ENCODE peak calls at places on chromosomes 11 and 22, in eight cellular contexts. U is Kasumi-1; X is BJ; Q is thoracic aorta; Z is suprapubic skin; Y is activated CD8-positive, alpha-beta memory T cell treated with anti-CD3 and anti-CD28 coated beads for 4 hours; A is cerebellar cortex; R is T-helper 2 cell. I is an unnamed sample.

GRCh38 chr11:61730222-61730994 is 22.0 kb upstream of the MYRF start:
- DNase-seq in R (no peak), Y (no peak), A (no peak), X (no peak), Q (no peak), U (no peak), Z (no peak), I (no peak)

GRCh38 chr11:69471329-69472052 is 10.0 kb upstream of the LINC01488 start:
- DNase-seq in Y (no peak), R (no peak), X (no peak), U (no peak), Q (no peak), Z (no peak), A (no peak), I (no peak)

GRCh38 chr22:46452195-46453005 is 85.0 kb downstream of the CELSR1 start:
- DNase-seq in Q (no peak), X (no peak), A (no peak), Z (no peak), Y (no peak), U (no peak), R (no peak), I (no peak)

GRCh38 chr11:65529475-65530156 is 4.7 kb downstream of the SCYL1 start:
- DNase-seq in U (no peak), Q (no peak), R (no peak), A (no peak), Z (no peak), Y (no peak), X (no peak), I (no peak)

GRCh38 chr22:22215659-22216449 is 28.7 kb upstream of the VPREB1 start:
- DNase-seq in U (no peak), X (no peak), A (no peak), Q (no peak), R (no peak), Y (no peak), Z (no peak), I (no peak)

GRCh38 chr11:69915501-69916250 is 96.5 kb upstream of the FGF3 start:
- DNase-seq in U (peak; percentile 30), A (peak; percentile 46), Q (peak; percentile 75), Z (peak; percentile 89), Y (no peak), X (peak; percentile 4), R (peak; percentile 18), I (peak; percentile 44)

GRCh38 chr22:35054064-35054463 is 11.9 kb upstream of the ISX start:
- DNase-seq in Q (no peak), U (no peak), R (no peak), Y (no peak), A (no peak), Z (no peak), X (no peak), I (no peak)

GRCh38 chr11:64123102-64123434 is 42.8 kb downstream of the MACROD1 start:
- DNase-seq in Q (no peak), X (no peak), R (no peak), Z (no peak), U (no peak), A (peak; percentile 79), Y (no peak), I (no peak)

GRCh38 chr11:125433454-125434121 is 62.5 kb downstream of the FEZ1 start:
- DNase-seq in U (peak; percentile 33), Q (no peak), Z (no peak), A (peak; percentile 90), R (no peak), X (no peak), Y (no peak), I (no peak)

GRCh38 chr11:82986491-82986890 is 85.0 kb downstream of the DDIAS start:
- DNase-seq in Q (no peak), R (no peak), Y (no peak), X (no peak), A (no peak), Z (no peak), U (no peak), I (no peak)

GRCh38 chr11:75031224-75031753 is 42.6 kb downstream of the NEU3 start:
- DNase-seq in Z (no peak), U (no peak), X (peak; percentile 23), R (no peak), Y (no peak), Q (no peak), A (no peak), I (no peak)

GRCh38 chr11:72483412-72484186 is 49.3 kb upstream of the CLPB start:
- DNase-seq in U (peak; percentile 77), Q (no peak), X (no peak), A (no peak), Y (no peak), R (no peak), Z (no peak), I (no peak)

GRCh38 chr22:47401592-47401898 is 639.1 kb downstream of the TBC1D22A start:
- DNase-seq in R (no peak), X (no peak), Q (no peak), Y (no peak), U (no peak), A (no peak), Z (no peak), I (no peak)

GRCh38 chr11:120215634-120216033 is 4.8 kb downstream of the OAF start:
- DNase-seq in U (no peak), R (no peak), Y (no peak), Q (no peak), Z (no peak), X (no peak), A (no peak), I (no peak)

GRCh38 chr11:122309262-122309925 is 193.4 kb upstream of the BLID start:
- DNase-seq in U (no peak), X (no peak), Z (no peak), A (peak; percentile 1), Y (no peak), Q (no peak), R (no peak), I (no peak)

GRCh38 chr11:111548542-111548941 is 8.0 kb downstream of the LAYN start:
- DNase-seq in R (no peak), A (no peak), Y (no peak), X (no peak), Q (no peak), Z (no peak), U (no peak), I (no peak)

GRCh38 chr22:39266398-39267030 is 21.7 kb upstream of the PDGFB start:
- DNase-seq in Z (no peak), R (no peak), A (no peak), X (no peak), Y (no peak), Q (no peak), U (no peak), I (no peak)

GRCh38 chr22:27107824-27108223 is 450.4 kb downstream of the MIAT start:
- DNase-seq in Q (peak; percentile 67), R (no peak), A (peak; percentile 16), Z (no peak), X (peak; percentile 75), U (no peak), Y (no peak), I (no peak)

GRCh38 chr11:47071871-47072270 is 104.8 kb downstream of the ARFGAP2 start:
- DNase-seq in Q (no peak), U (no peak), A (peak; percentile 47), Y (no peak), X (no peak), R (no peak), Z (no peak), I (no peak)

GRCh38 chr11:76701701-76702100 is 31.2 kb upstream of the LRRC32 start:
- DNase-seq in X (peak; percentile 16), R (no peak), A (no peak), Z (no peak), Y (no peak), U (no peak), Q (no peak), I (no peak)

GRCh38 chr11:61630104-61630503 is 49.2 kb upstream of the SYT7 start:
- DNase-seq in R (no peak), Q (no peak), Z (no peak), X (no peak), A (no peak), U (no peak), Y (no peak), I (no peak)

GRCh38 chr11:75029836-75030631 is 41.3 kb downstream of the NEU3 start:
- DNase-seq in U (no peak), Q (no peak), X (no peak), Y (no peak), Z (no peak), A (no peak), R (no peak), I (no peak)

GRCh38 chr11:78044706-78045105 is 19.0 kb upstream of the THRSP start:
- DNase-seq in A (no peak), R (no peak), X (no peak), U (no peak), Z (no peak), Q (no peak), Y (no peak), I (no peak)

GRCh38 chr11:130166457-130166784 is 6.8 kb downstream of the ST14 start:
- DNase-seq in A (no peak), U (no peak), X (peak; percentile 74), Q (no peak), Y (no peak), Z (no peak), R (no peak), I (no peak)

GRCh38 chr11:97615541-97615940 is 1225.7 kb downstream of the JRKL start:
- DNase-seq in A (no peak), R (no peak), Y (no peak), Z (no peak), Q (no peak), X (no peak), U (no peak), I (no peak)

GRCh38 chr11:1041936-1042608 is 5.6 kb upstream of the MUC6 start:
- DNase-seq in Q (no peak), Y (no peak), R (no peak), X (no peak), A (no peak), Z (no peak), U (no peak), I (no peak)

GRCh38 chr22:48431014-48431413 is 1396.7 kb downstream of the BRD1 start:
- DNase-seq in U (no peak), X (no peak), R (no peak), A (no peak), Y (no peak), Z (peak; percentile 76), Q (no peak), I (no peak)

GRCh38 chr11:33867996-33868645 is 23.8 kb downstream of the LMO2 start:
- DNase-seq in Z (no peak), A (peak; percentile 9), X (no peak), Q (no peak), U (no peak), Y (no peak), R (no peak), I (no peak)

GRCh38 chr22:36211237-36211881 is 9.8 kb upstream of the APOL4 start:
- DNase-seq in U (peak; percentile 71), X (no peak), R (no peak), Y (no peak), A (no peak), Z (no peak), Q (no peak), I (no peak)

GRCh38 chr11:120208012-120208441 is 2.8 kb upstream of the OAF start:
- DNase-seq in Z (no peak), Q (no peak), A (no peak), X (no peak), U (peak; percentile 20), Y (no peak), R (no peak), I (no peak)

GRCh38 chr22:35376728-35377472 is 4.0 kb upstream of the HMOX1 start:
- DNase-seq in Z (peak; percentile 96), A (peak; percentile 80), Q (peak; percentile 92), Y (no peak), X (peak; percentile 91), R (peak; percentile 12), U (peak; percentile 87), I (no peak)

GRCh38 chr11:35407041-35407440 is 12.3 kb downstream of the SLC1A2 start:
- DNase-seq in R (no peak), U (no peak), Y (no peak), A (peak; percentile 59), Z (no peak), Q (no peak), X (no peak), I (no peak)

GRCh38 chr11:19370100-19370861 is 129.5 kb upstream of the E2F8 start:
- DNase-seq in U (no peak), Q (no peak), Y (no peak), Z (no peak), X (no peak), A (no peak), R (no peak), I (no peak)

GRCh38 chr11:93606721-93607120 is 54.8 kb upstream of the CEP295 start:
- DNase-seq in Y (no peak), Z (no peak), X (no peak), Q (no peak), A (no peak), U (no peak), R (no peak), I (no peak)

I was measured in CD4-positive, alpha-beta T cell.